ENCODE peak calls at places on chromosomes 1 and 21, in ten cellular contexts. One of them, this sample, is unnamed.
A peak's percentile ranks its signal among the peaks of the same experiment; 100 is the strongest.

GRCh38 chr1:61287734-61288133 is 205.4 kb downstream of the NFIA start:
- DNase-seq in A172: no peak
- DNase-seq in lower leg skin: no peak
- DNase-seq in stimulated activated CD4-positive, alpha-beta T cell treated with anti-CD3 and anti-CD28 coated beads, Interleukin-4, amount 100 ng/mL, for 24 hours: no peak
- DNase-seq in T-helper 2 cell: no peak
- DNase-seq in effector CD4-positive, alpha-beta T cell: no peak
- DNase-seq in mesenchymal stem cell: no peak
- DNase-seq in GM20000: no peak
- DNase-seq in lung: no peak
- DNase-seq in naive thymus-derived CD8-positive, alpha-beta T cell: no peak
- DNase-seq in this sample: no peak

GRCh38 chr1:14599173-14599754 is 779 bp downstream of the KAZN start:
- DNase-seq in lung: no peak
- DNase-seq in T-helper 2 cell: no peak
- DNase-seq in stimulated activated CD4-positive, alpha-beta T cell treated with anti-CD3 and anti-CD28 coated beads, Interleukin-4, amount 100 ng/mL, for 24 hours: no peak
- DNase-seq in effector CD4-positive, alpha-beta T cell: no peak
- DNase-seq in mesenchymal stem cell: no peak
- DNase-seq in A172: no peak
- DNase-seq in naive thymus-derived CD8-positive, alpha-beta T cell: no peak
- DNase-seq in lower leg skin: no peak
- DNase-seq in GM20000: peak; percentile 50
- DNase-seq in this sample: no peak

GRCh38 chr1:22289251-22289995 is 146.5 kb upstream of the WNT4 start:
- DNase-seq in lower leg skin: no peak
- DNase-seq in lung: no peak
- DNase-seq in stimulated activated CD4-positive, alpha-beta T cell treated with anti-CD3 and anti-CD28 coated beads, Interleukin-4, amount 100 ng/mL, for 24 hours: no peak
- DNase-seq in GM20000: no peak
- DNase-seq in effector CD4-positive, alpha-beta T cell: no peak
- DNase-seq in T-helper 2 cell: no peak
- DNase-seq in A172: no peak
- DNase-seq in naive thymus-derived CD8-positive, alpha-beta T cell: no peak
- DNase-seq in mesenchymal stem cell: peak; percentile 57
- DNase-seq in this sample: peak; percentile 31

GRCh38 chr1:106080608-106081325 is 975.7 kb upstream of the PRMT6 start:
- DNase-seq in lower leg skin: no peak
- DNase-seq in A172: no peak
- DNase-seq in GM20000: no peak
- DNase-seq in naive thymus-derived CD8-positive, alpha-beta T cell: no peak
- DNase-seq in lung: no peak
- DNase-seq in effector CD4-positive, alpha-beta T cell: no peak
- DNase-seq in T-helper 2 cell: no peak
- DNase-seq in mesenchymal stem cell: no peak
- DNase-seq in stimulated activated CD4-positive, alpha-beta T cell treated with anti-CD3 and anti-CD28 coated beads, Interleukin-4, amount 100 ng/mL, for 24 hours: no peak
- DNase-seq in this sample: no peak

GRCh38 chr1:31152181-31152768 is 86.8 kb upstream of the PUM1 start:
- DNase-seq in lung: no peak
- DNase-seq in GM20000: no peak
- DNase-seq in stimulated activated CD4-positive, alpha-beta T cell treated with anti-CD3 and anti-CD28 coated beads, Interleukin-4, amount 100 ng/mL, for 24 hours: no peak
- DNase-seq in A172: peak; percentile 62
- DNase-seq in effector CD4-positive, alpha-beta T cell: no peak
- DNase-seq in mesenchymal stem cell: peak; percentile 93
- DNase-seq in naive thymus-derived CD8-positive, alpha-beta T cell: no peak
- DNase-seq in lower leg skin: no peak
- DNase-seq in T-helper 2 cell: no peak
- DNase-seq in this sample: peak; percentile 52

GRCh38 chr1:114504023-114504422 is 7.0 kb downstream of the TRIM33 start:
- DNase-seq in lower leg skin: no peak
- DNase-seq in naive thymus-derived CD8-positive, alpha-beta T cell: no peak
- DNase-seq in A172: no peak
- DNase-seq in T-helper 2 cell: no peak
- DNase-seq in lung: no peak
- DNase-seq in GM20000: no peak
- DNase-seq in effector CD4-positive, alpha-beta T cell: no peak
- DNase-seq in mesenchymal stem cell: no peak
- DNase-seq in stimulated activated CD4-positive, alpha-beta T cell treated with anti-CD3 and anti-CD28 coated beads, Interleukin-4, amount 100 ng/mL, for 24 hours: no peak
- DNase-seq in this sample: no peak

GRCh38 chr1:229027622-229028182 is 243.2 kb upstream of the RAB4A start:
- DNase-seq in lung: peak; percentile 64
- DNase-seq in T-helper 2 cell: no peak
- DNase-seq in GM20000: no peak
- DNase-seq in effector CD4-positive, alpha-beta T cell: no peak
- DNase-seq in A172: peak; percentile 15
- DNase-seq in lower leg skin: peak; percentile 43
- DNase-seq in mesenchymal stem cell: peak; percentile 84
- DNase-seq in naive thymus-derived CD8-positive, alpha-beta T cell: no peak
- DNase-seq in stimulated activated CD4-positive, alpha-beta T cell treated with anti-CD3 and anti-CD28 coated beads, Interleukin-4, amount 100 ng/mL, for 24 hours: peak; percentile 29
- DNase-seq in this sample: peak; percentile 77

GRCh38 chr1:234944439-234945369 is 183.9 kb downstream of the TOMM20 start:
- DNase-seq in effector CD4-positive, alpha-beta T cell: no peak
- DNase-seq in stimulated activated CD4-positive, alpha-beta T cell treated with anti-CD3 and anti-CD28 coated beads, Interleukin-4, amount 100 ng/mL, for 24 hours: no peak
- DNase-seq in lower leg skin: no peak
- DNase-seq in lung: no peak
- DNase-seq in GM20000: no peak
- DNase-seq in T-helper 2 cell: no peak
- DNase-seq in A172: no peak
- DNase-seq in mesenchymal stem cell: no peak
- DNase-seq in naive thymus-derived CD8-positive, alpha-beta T cell: no peak
- DNase-seq in this sample: no peak

GRCh38 chr1:236673284-236673919 is 12.9 kb upstream of the ACTN2 start:
- DNase-seq in naive thymus-derived CD8-positive, alpha-beta T cell: no peak
- DNase-seq in T-helper 2 cell: no peak
- DNase-seq in lower leg skin: no peak
- DNase-seq in A172: no peak
- DNase-seq in GM20000: no peak
- DNase-seq in effector CD4-positive, alpha-beta T cell: no peak
- DNase-seq in mesenchymal stem cell: no peak
- DNase-seq in lung: no peak
- DNase-seq in stimulated activated CD4-positive, alpha-beta T cell treated with anti-CD3 and anti-CD28 coated beads, Interleukin-4, amount 100 ng/mL, for 24 hours: no peak
- DNase-seq in this sample: no peak

GRCh38 chr1:60343736-60344135 is 270.2 kb upstream of the C1orf87 start:
- DNase-seq in mesenchymal stem cell: no peak
- DNase-seq in lung: no peak
- DNase-seq in A172: no peak
- DNase-seq in T-helper 2 cell: no peak
- DNase-seq in stimulated activated CD4-positive, alpha-beta T cell treated with anti-CD3 and anti-CD28 coated beads, Interleukin-4, amount 100 ng/mL, for 24 hours: no peak
- DNase-seq in naive thymus-derived CD8-positive, alpha-beta T cell: no peak
- DNase-seq in effector CD4-positive, alpha-beta T cell: no peak
- DNase-seq in GM20000: no peak
- DNase-seq in lower leg skin: no peak
- DNase-seq in this sample: no peak

GRCh38 chr1:163361123-163361934 is 39.6 kb downstream of the NUF2 start:
- DNase-seq in GM20000: peak; percentile 4
- DNase-seq in mesenchymal stem cell: peak; percentile 6
- DNase-seq in lung: no peak
- DNase-seq in T-helper 2 cell: no peak
- DNase-seq in naive thymus-derived CD8-positive, alpha-beta T cell: no peak
- DNase-seq in stimulated activated CD4-positive, alpha-beta T cell treated with anti-CD3 and anti-CD28 coated beads, Interleukin-4, amount 100 ng/mL, for 24 hours: no peak
- DNase-seq in A172: peak; percentile 35
- DNase-seq in lower leg skin: no peak
- DNase-seq in effector CD4-positive, alpha-beta T cell: no peak
- DNase-seq in this sample: no peak

GRCh38 chr1:116574581-116575291 is 3.9 kb upstream of the CD58 start:
- DNase-seq in A172: peak; percentile 53
- DNase-seq in stimulated activated CD4-positive, alpha-beta T cell treated with anti-CD3 and anti-CD28 coated beads, Interleukin-4, amount 100 ng/mL, for 24 hours: peak; percentile 68
- DNase-seq in lower leg skin: peak; percentile 70
- DNase-seq in lung: peak; percentile 55
- DNase-seq in effector CD4-positive, alpha-beta T cell: peak; percentile 29
- DNase-seq in naive thymus-derived CD8-positive, alpha-beta T cell: peak; percentile 44
- DNase-seq in GM20000: peak; percentile 76
- DNase-seq in T-helper 2 cell: peak; percentile 25
- DNase-seq in mesenchymal stem cell: peak; percentile 70
- DNase-seq in this sample: peak; percentile 61

GRCh38 chr1:178612261-178612660 is 99.4 kb downstream of the TEX35 start:
- DNase-seq in mesenchymal stem cell: peak; percentile 34
- DNase-seq in A172: peak; percentile 68
- DNase-seq in lower leg skin: no peak
- DNase-seq in effector CD4-positive, alpha-beta T cell: no peak
- DNase-seq in naive thymus-derived CD8-positive, alpha-beta T cell: no peak
- DNase-seq in lung: no peak
- DNase-seq in T-helper 2 cell: no peak
- DNase-seq in stimulated activated CD4-positive, alpha-beta T cell treated with anti-CD3 and anti-CD28 coated beads, Interleukin-4, amount 100 ng/mL, for 24 hours: no peak
- DNase-seq in GM20000: no peak
- DNase-seq in this sample: no peak

GRCh38 chr1:64348270-64348669 is 121.7 kb upstream of the CACHD1 start:
- DNase-seq in stimulated activated CD4-positive, alpha-beta T cell treated with anti-CD3 and anti-CD28 coated beads, Interleukin-4, amount 100 ng/mL, for 24 hours: no peak
- DNase-seq in effector CD4-positive, alpha-beta T cell: no peak
- DNase-seq in mesenchymal stem cell: no peak
- DNase-seq in T-helper 2 cell: no peak
- DNase-seq in lower leg skin: no peak
- DNase-seq in lung: no peak
- DNase-seq in GM20000: no peak
- DNase-seq in naive thymus-derived CD8-positive, alpha-beta T cell: no peak
- DNase-seq in A172: no peak
- DNase-seq in this sample: no peak

GRCh38 chr1:164610528-164611222 is 51.7 kb downstream of the PBX1 start:
- DNase-seq in naive thymus-derived CD8-positive, alpha-beta T cell: no peak
- DNase-seq in mesenchymal stem cell: no peak
- DNase-seq in lower leg skin: no peak
- DNase-seq in T-helper 2 cell: no peak
- DNase-seq in GM20000: no peak
- DNase-seq in effector CD4-positive, alpha-beta T cell: no peak
- DNase-seq in lung: no peak
- DNase-seq in A172: no peak
- DNase-seq in stimulated activated CD4-positive, alpha-beta T cell treated with anti-CD3 and anti-CD28 coated beads, Interleukin-4, amount 100 ng/mL, for 24 hours: no peak
- DNase-seq in this sample: no peak

GRCh38 chr1:177256153-177256814 is 85.5 kb downstream of the BRINP2 start:
- DNase-seq in mesenchymal stem cell: peak; percentile 97
- DNase-seq in naive thymus-derived CD8-positive, alpha-beta T cell: no peak
- DNase-seq in A172: peak; percentile 44
- DNase-seq in lung: peak; percentile 72
- DNase-seq in T-helper 2 cell: no peak
- DNase-seq in effector CD4-positive, alpha-beta T cell: no peak
- DNase-seq in GM20000: peak; percentile 36
- DNase-seq in stimulated activated CD4-positive, alpha-beta T cell treated with anti-CD3 and anti-CD28 coated beads, Interleukin-4, amount 100 ng/mL, for 24 hours: no peak
- DNase-seq in lower leg skin: no peak
- DNase-seq in this sample: peak; percentile 63

GRCh38 chr1:85569737-85570404 is 10.7 kb upstream of the CCN1 start:
- DNase-seq in lower leg skin: no peak
- DNase-seq in A172: no peak
- DNase-seq in mesenchymal stem cell: no peak
- DNase-seq in T-helper 2 cell: no peak
- DNase-seq in effector CD4-positive, alpha-beta T cell: no peak
- DNase-seq in GM20000: no peak
- DNase-seq in lung: no peak
- DNase-seq in naive thymus-derived CD8-positive, alpha-beta T cell: no peak
- DNase-seq in stimulated activated CD4-positive, alpha-beta T cell treated with anti-CD3 and anti-CD28 coated beads, Interleukin-4, amount 100 ng/mL, for 24 hours: no peak
- DNase-seq in this sample: no peak

GRCh38 chr21:26072891-26073615 is 97.5 kb downstream of the APP start:
- DNase-seq in effector CD4-positive, alpha-beta T cell: no peak
- DNase-seq in lower leg skin: no peak
- DNase-seq in naive thymus-derived CD8-positive, alpha-beta T cell: no peak
- DNase-seq in lung: no peak
- DNase-seq in A172: no peak
- DNase-seq in stimulated activated CD4-positive, alpha-beta T cell treated with anti-CD3 and anti-CD28 coated beads, Interleukin-4, amount 100 ng/mL, for 24 hours: no peak
- DNase-seq in GM20000: no peak
- DNase-seq in mesenchymal stem cell: peak; percentile 85
- DNase-seq in T-helper 2 cell: no peak
- DNase-seq in this sample: no peak

GRCh38 chr1:246597340-246597739 is 31.1 kb downstream of the CNST start:
- DNase-seq in T-helper 2 cell: no peak
- DNase-seq in naive thymus-derived CD8-positive, alpha-beta T cell: no peak
- DNase-seq in lower leg skin: peak; percentile 52
- DNase-seq in stimulated activated CD4-positive, alpha-beta T cell treated with anti-CD3 and anti-CD28 coated beads, Interleukin-4, amount 100 ng/mL, for 24 hours: no peak
- DNase-seq in mesenchymal stem cell: peak; percentile 97
- DNase-seq in lung: peak; percentile 46
- DNase-seq in A172: no peak
- DNase-seq in GM20000: no peak
- DNase-seq in effector CD4-positive, alpha-beta T cell: no peak
- DNase-seq in this sample: peak; percentile 80

GRCh38 chr1:1225913-1226312 is 5.9 kb downstream of the SDF4 start:
- DNase-seq in GM20000: no peak
- DNase-seq in stimulated activated CD4-positive, alpha-beta T cell treated with anti-CD3 and anti-CD28 coated beads, Interleukin-4, amount 100 ng/mL, for 24 hours: no peak
- DNase-seq in effector CD4-positive, alpha-beta T cell: no peak
- DNase-seq in mesenchymal stem cell: no peak
- DNase-seq in T-helper 2 cell: no peak
- DNase-seq in naive thymus-derived CD8-positive, alpha-beta T cell: no peak
- DNase-seq in lung: no peak
- DNase-seq in A172: no peak
- DNase-seq in lower leg skin: no peak
- DNase-seq in this sample: no peak

GRCh38 chr1:204348722-204349121 is 11.0 kb downstream of the PLEKHA6 start:
- DNase-seq in stimulated activated CD4-positive, alpha-beta T cell treated with anti-CD3 and anti-CD28 coated beads, Interleukin-4, amount 100 ng/mL, for 24 hours: no peak
- DNase-seq in lung: peak; percentile 52
- DNase-seq in effector CD4-positive, alpha-beta T cell: no peak
- DNase-seq in T-helper 2 cell: no peak
- DNase-seq in mesenchymal stem cell: peak; percentile 81
- DNase-seq in A172: no peak
- DNase-seq in lower leg skin: peak; percentile 42
- DNase-seq in naive thymus-derived CD8-positive, alpha-beta T cell: no peak
- DNase-seq in GM20000: no peak
- DNase-seq in this sample: peak; percentile 71

GRCh38 chr1:177306981-177307380 is 136.2 kb downstream of the BRINP2 start:
- DNase-seq in lower leg skin: no peak
- DNase-seq in GM20000: no peak
- DNase-seq in A172: no peak
- DNase-seq in stimulated activated CD4-positive, alpha-beta T cell treated with anti-CD3 and anti-CD28 coated beads, Interleukin-4, amount 100 ng/mL, for 24 hours: no peak
- DNase-seq in naive thymus-derived CD8-positive, alpha-beta T cell: no peak
- DNase-seq in T-helper 2 cell: no peak
- DNase-seq in mesenchymal stem cell: no peak
- DNase-seq in effector CD4-positive, alpha-beta T cell: no peak
- DNase-seq in lung: no peak
- DNase-seq in this sample: no peak

GRCh38 chr1:24898152-24898908 is 31.7 kb downstream of the RUNX3 start:
- DNase-seq in mesenchymal stem cell: peak; percentile 33
- DNase-seq in lower leg skin: no peak
- DNase-seq in effector CD4-positive, alpha-beta T cell: no peak
- DNase-seq in A172: no peak
- DNase-seq in lung: peak; percentile 54
- DNase-seq in naive thymus-derived CD8-positive, alpha-beta T cell: peak; percentile 37
- DNase-seq in T-helper 2 cell: peak; percentile 35
- DNase-seq in GM20000: peak; percentile 83
- DNase-seq in stimulated activated CD4-positive, alpha-beta T cell treated with anti-CD3 and anti-CD28 coated beads, Interleukin-4, amount 100 ng/mL, for 24 hours: peak; percentile 42
- DNase-seq in this sample: peak; percentile 52